ENCODE peak calls at places on chromosomes 12 and 14, in nine cellular contexts. C is frontal cortex; Q is ELR; E is CD8-positive, alpha-beta T cell; I is CD4-positive, alpha-beta T cell; B is fibroblast of villous mesenchyme; X is activated CD4-positive, alpha-beta T cell treated with anti-CD3 and anti-CD28 coated beads, Interleukin-2, amount 10 ng/mL, durations not matched to agents 7 days and 5 days; W is T-helper 17 cell; M is glomerular endothelial cell. T is an unnamed sample.

GRCh38 chr12:2376855-2377657 is 324.3 kb downstream of the CACNA1C start:
- DNase-seq in C (no peak), Q (no peak), E (no peak), I (no peak), B (no peak), X (no peak), W (no peak), M (no peak), T (no peak)

GRCh38 chr12:49342066-49342913 is 4.4 kb upstream of the DNAJC22 start:
- DNase-seq in C (peak), Q (peak), E (peak), I (peak), B (peak), X (peak), W (peak), M (no peak), T (peak)

GRCh38 chr12:107319536-107320030 is 226.2 kb upstream of the CRY1 start:
- DNase-seq in C (peak), Q (peak), E (peak), I (no peak), B (no peak), X (peak), W (no peak), M (no peak), T (no peak)

GRCh38 chr14:77892381-77892871 is 92.5 kb downstream of the ADCK1 start:
- DNase-seq in C (no peak), Q (no peak), E (no peak), I (no peak), B (no peak), X (no peak), W (no peak), M (no peak), T (no peak)

GRCh38 chr14:92540472-92541048 is 27.0 kb downstream of the RIN3 start:
- DNase-seq in C (peak), Q (peak), E (no peak), I (no peak), B (peak), X (no peak), W (no peak), M (peak), T (no peak)

GRCh38 chr14:84750763-84751554 is 779.0 kb upstream of the FLRT2 start:
- DNase-seq in C (no peak), Q (peak), E (no peak), I (no peak), B (peak), X (no peak), W (no peak), M (no peak), T (no peak)

GRCh38 chr14:34147461-34147860 is 196.6 kb upstream of the EGLN3 start:
- DNase-seq in C (no peak), Q (no peak), E (no peak), I (no peak), B (no peak), X (no peak), W (no peak), M (no peak), T (no peak)

GRCh38 chr14:81454572-81455218 is 54.6 kb upstream of the STON2 start:
- DNase-seq in C (no peak), Q (no peak), E (no peak), I (no peak), B (no peak), X (no peak), W (no peak), M (no peak), T (no peak)

GRCh38 chr14:68795602-68796417 is 2.9 kb upstream of the ZFP36L1 start:
- DNase-seq in C (peak), Q (peak), E (peak), I (peak), B (peak), X (peak), W (peak), M (no peak), T (peak)

GRCh38 chr12:106861984-106862894 is 87.8 kb downstream of the RIC8B start:
- DNase-seq in C (no peak), Q (peak), E (no peak), I (no peak), B (peak), X (no peak), W (no peak), M (no peak), T (no peak)

GRCh38 chr14:66982247-66982646 is 207.0 kb upstream of the GARIN2 start:
- DNase-seq in C (no peak), Q (no peak), E (no peak), I (no peak), B (no peak), X (no peak), W (no peak), M (no peak), T (no peak)

GRCh38 chr14:81710232-81710845 is 176.7 kb upstream of the SEL1L start:
- DNase-seq in C (no peak), Q (peak), E (no peak), I (no peak), B (peak), X (peak), W (no peak), M (no peak), T (peak)

GRCh38 chr12:93894391-93895095 is 217.4 kb downstream of the CRADD start:
- DNase-seq in C (peak), Q (no peak), E (no peak), I (no peak), B (peak), X (no peak), W (no peak), M (no peak), T (peak)

GRCh38 chr12:112422531-112422930 is 3.8 kb downstream of the PTPN11 start:
- DNase-seq in C (peak), Q (no peak), E (no peak), I (no peak), B (peak), X (no peak), W (no peak), M (no peak), T (peak)